ENCODE peak calls at places on chromosomes 6 and 20, in ten cellular contexts. Y, W, Q, F, X, O, M, V, T and L are unnamed samples.

GRCh38 chr6:169642455-169642854 is 59.4 kb downstream of the WDR27 start:
- DNase-seq in V (no peak), T (no peak), Q (no peak), W (no peak), O (no peak), M (no peak), X (no peak), Y (no peak), F (no peak), L (no peak)

GRCh38 chr6:138568997-138569396 is 69.7 kb upstream of the NHSL1 start:
- DNase-seq in Q (no peak), T (no peak), W (no peak), O (no peak), M (no peak), V (no peak), Y (no peak), X (no peak), F (no peak), L (no peak)

GRCh38 chr20:1371235-1371782 is 21.5 kb downstream of the FKBP1A start:
- DNase-seq in O (no peak), F (no peak), Q (no peak), T (no peak), Y (no peak), X (no peak), V (no peak), W (no peak), M (no peak), L (no peak)

GRCh38 chr6:35945650-35946025 is 24.7 kb upstream of the SRPK1 start:
- DNase-seq in Q (no peak), V (no peak), Y (peak), X (no peak), F (no peak), T (no peak), O (no peak), W (no peak), M (no peak), L (no peak)

GRCh38 chr20:38229376-38230252 is 30.9 kb downstream of the KIAA1755 start:
- DNase-seq in X (no peak), V (peak), F (peak), Q (peak), O (no peak), W (no peak), T (peak), M (no peak), Y (no peak), L (no peak)

GRCh38 chr6:125899726-125900182 is 56.8 kb upstream of the HINT3 start:
- DNase-seq in M (peak), Q (no peak), O (no peak), W (no peak), T (no peak), X (no peak), F (no peak), V (no peak), Y (no peak), L (no peak)

GRCh38 chr6:110859335-110859792 is 15.2 kb upstream of the AMD1 start:
- DNase-seq in M (no peak), V (no peak), W (no peak), Y (no peak), F (peak), T (no peak), O (no peak), X (no peak), Q (no peak), L (no peak)

GRCh38 chr6:39251406-39251805 is 22.1 kb upstream of the KCNK5 start:
- DNase-seq in V (no peak), Y (no peak), T (no peak), O (no peak), F (no peak), Q (no peak), X (no peak), M (no peak), W (no peak), L (no peak)

GRCh38 chr20:35199696-35200095 is 26.8 kb upstream of the MMP24 start:
- DNase-seq in Q (no peak), F (no peak), T (no peak), W (no peak), O (no peak), M (no peak), V (no peak), X (no peak), Y (peak), L (no peak)

GRCh38 chr6:139338845-139339244 is 35.6 kb downstream of the CITED2 start:
- DNase-seq in M (no peak), Q (no peak), X (no peak), W (no peak), F (peak), V (no peak), T (no peak), O (no peak), Y (peak), L (no peak)

GRCh38 chr20:37969949-37970855 is 63.1 kb downstream of the TTI1 start:
- DNase-seq in Y (no peak), X (no peak), V (peak), T (no peak), M (no peak), W (no peak), F (no peak), O (peak), Q (peak), L (no peak)

GRCh38 chr6:11139051-11139960 is 27.8 kb upstream of the ERVFRD-1 start:
- DNase-seq in Y (peak), W (no peak), T (no peak), V (no peak), M (no peak), F (peak), O (no peak), Q (no peak), X (no peak), L (no peak)

GRCh38 chr6:121305957-121306607 is 28.2 kb downstream of the TBC1D32 start:
- DNase-seq in Y (peak), Q (no peak), O (no peak), F (peak), V (peak), T (peak), W (no peak), X (no peak), M (peak), L (no peak)

GRCh38 chr6:117906905-117907599 is at the start of gene SLC35F1:
- DNase-seq in X (no peak), M (peak), F (no peak), V (peak), O (no peak), Y (peak), Q (peak), T (peak), W (no peak), L (peak)

GRCh38 chr6:75735491-75736186 is 13.4 kb upstream of the MYO6 start:
- DNase-seq in Y (peak), W (no peak), M (peak), X (peak), T (peak), O (no peak), Q (no peak), F (peak), V (no peak), L (no peak)

GRCh38 chr6:57072108-57072507 is 17.9 kb upstream of the ZNF451 start:
- DNase-seq in M (no peak), O (no peak), X (no peak), Y (no peak), V (no peak), W (no peak), Q (no peak), T (no peak), F (no peak), L (no peak)

GRCh38 chr20:45433316-45433715 is 17.4 kb downstream of the PIGT start:
- DNase-seq in V (no peak), O (no peak), M (no peak), F (no peak), Q (no peak), W (peak), T (no peak), Y (peak), X (no peak), L (peak)

GRCh38 chr6:116016846-116017545 is 43.7 kb downstream of the FRK start:
- DNase-seq in Q (no peak), V (no peak), M (peak), F (no peak), T (peak), Y (peak), X (no peak), W (no peak), O (no peak), L (no peak)

GRCh38 chr6:134589512-134589911 is 271.6 kb upstream of the SGK1 start:
- DNase-seq in T (no peak), W (no peak), O (no peak), X (no peak), F (no peak), V (no peak), Q (no peak), M (peak), Y (peak), L (no peak)

GRCh38 chr6:104580452-104580851 is 279.3 kb downstream of the HACE1 start:
- DNase-seq in X (no peak), F (no peak), Y (no peak), Q (no peak), W (no peak), M (no peak), T (no peak), O (no peak), V (no peak), L (no peak)

GRCh38 chr6:142051404-142051803 is 81.3 kb upstream of the GJE1 start:
- DNase-seq in Y (no peak), O (no peak), V (no peak), W (no peak), M (no peak), X (no peak), Q (no peak), T (no peak), F (no peak), L (no peak)

GRCh38 chr6:133169901-133170300 is 71.3 kb upstream of the EYA4 start:
- DNase-seq in Y (no peak), Q (no peak), X (no peak), T (no peak), V (no peak), M (no peak), O (no peak), W (no peak), F (no peak), L (no peak)

GRCh38 chr6:48255094-48255493 is 144.1 kb upstream of the PTCHD4 start:
- DNase-seq in F (no peak), V (no peak), O (no peak), X (no peak), W (no peak), Y (no peak), Q (no peak), T (no peak), M (no peak), L (no peak)

GRCh38 chr6:97288188-97288587 is 5.2 kb upstream of the MMS22L start:
- DNase-seq in M (no peak), V (no peak), W (no peak), F (no peak), Q (no peak), X (no peak), T (no peak), Y (no peak), O (no peak), L (no peak)

GRCh38 chr6:57142178-57142525 is 30.0 kb upstream of the BAG2 start:
- DNase-seq in M (no peak), Y (no peak), V (no peak), W (no peak), X (no peak), F (no peak), Q (no peak), O (no peak), T (no peak), L (no peak)

GRCh38 chr6:100979269-100979668 is 98.1 kb upstream of the ASCC3 start:
- DNase-seq in O (no peak), Q (no peak), T (no peak), W (no peak), F (no peak), Y (no peak), V (no peak), X (no peak), M (no peak), L (no peak)

GRCh38 chr20:4925842-4926530 is 75.3 kb downstream of the SLC23A2 start:
- DNase-seq in F (no peak), Q (no peak), V (no peak), W (peak), M (peak), Y (peak), O (peak), T (peak), X (no peak), L (peak)

GRCh38 chr20:54065601-54066038 is 4.8 kb downstream of the BCAS1 start:
- DNase-seq in O (no peak), Q (no peak), F (no peak), Y (no peak), T (no peak), W (no peak), V (peak), X (no peak), M (no peak), L (no peak)

GRCh38 chr6:126633362-126633761 is 293.4 kb downstream of the CENPW start:
- DNase-seq in Y (no peak), V (no peak), X (no peak), O (no peak), Q (no peak), M (no peak), T (no peak), W (no peak), F (no peak), L (no peak)

GRCh38 chr20:40860487-40860902 is 168.1 kb upstream of the TOP1 start:
- DNase-seq in X (no peak), Q (no peak), Y (peak), V (no peak), M (no peak), W (no peak), O (no peak), F (no peak), T (no peak), L (peak)

GRCh38 chr6:12408752-12409151 is 118.6 kb downstream of the EDN1 start:
- DNase-seq in X (no peak), V (no peak), T (peak), W (no peak), F (no peak), O (no peak), Y (no peak), Q (no peak), M (no peak), L (no peak)

GRCh38 chr20:62222972-62223371 is 2.9 kb upstream of the HRH3 start:
- DNase-seq in Q (no peak), Y (no peak), X (no peak), V (no peak), T (no peak), O (no peak), F (no peak), W (no peak), M (no peak), L (no peak)

GRCh38 chr20:9103955-9104354 is 35.1 kb downstream of the PLCB4 start:
- DNase-seq in Q (no peak), Y (no peak), V (no peak), F (no peak), T (no peak), X (no peak), O (no peak), W (no peak), M (peak), L (no peak)

GRCh38 chr6:41693281-41693838 is 42.0 kb downstream of the TFEB start:
- DNase-seq in O (no peak), M (no peak), T (no peak), X (no peak), W (no peak), V (no peak), F (no peak), Q (no peak), Y (no peak), L (no peak)

GRCh38 chr6:122207794-122208193 is 191.7 kb upstream of the HSF2 start:
- DNase-seq in Y (no peak), T (no peak), V (no peak), X (no peak), M (no peak), O (no peak), Q (no peak), F (no peak), W (no peak), L (no peak)

GRCh38 chr6:72206606-72207005 is 320.3 kb downstream of the RIMS1 start:
- DNase-seq in M (no peak), Q (no peak), W (no peak), Y (no peak), T (no peak), F (no peak), O (no peak), X (no peak), V (no peak), L (no peak)

GRCh38 chr20:53565254-53565653 is 28.4 kb downstream of the ZNF217 start:
- DNase-seq in O (peak), V (no peak), T (no peak), Q (no peak), F (no peak), W (no peak), M (no peak), X (no peak), Y (no peak), L (no peak)

GRCh38 chr6:620950-621349 is 36.0 kb downstream of the HUS1B start:
- DNase-seq in T (no peak), M (no peak), F (no peak), W (no peak), V (no peak), X (no peak), Q (no peak), Y (no peak), O (no peak), L (no peak)

GRCh38 chr6:620166-620565 is 36.7 kb downstream of the HUS1B start:
- DNase-seq in W (no peak), M (no peak), Q (no peak), V (no peak), Y (no peak), F (no peak), X (no peak), O (no peak), T (no peak), L (no peak)

GRCh38 chr6:621916-622315 is 35.0 kb downstream of the HUS1B start:
- DNase-seq in W (no peak), X (no peak), V (no peak), M (no peak), Q (no peak), F (no peak), O (no peak), T (no peak), Y (no peak), L (no peak)

GRCh38 chr6:624979-625378 is 31.9 kb downstream of the HUS1B start:
- DNase-seq in X (peak), V (peak), Q (no peak), W (no peak), F (peak), M (peak), Y (peak), O (no peak), T (peak), L (no peak)

DNA sequence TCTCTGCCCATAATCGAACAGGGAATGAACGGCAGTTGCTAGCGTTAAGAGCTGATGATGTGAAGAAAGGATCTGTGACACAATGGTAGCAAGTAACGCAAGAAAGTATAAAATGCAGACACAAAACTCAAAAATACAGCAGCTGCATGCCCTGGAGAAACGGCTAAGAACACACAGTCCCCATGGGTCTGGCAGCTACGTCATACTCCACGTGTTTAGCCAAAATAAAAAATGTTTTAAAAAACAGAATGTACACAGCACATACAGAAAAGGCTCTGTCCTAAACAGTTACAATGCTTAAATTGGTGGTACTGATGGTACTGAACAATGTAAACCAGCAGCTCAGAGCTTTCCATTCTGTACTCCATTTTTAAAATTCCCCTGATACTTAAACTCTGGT is 34.4 kb downstream of the HUS1B start:
- DNase-seq in M (no peak), O (no peak), F (no peak), T (no peak), Q (no peak), Y (no peak), W (no peak), V (no peak), X (no peak), L (no peak)
- TF ChIP-seq POLR2A in M (no peak), O (no peak), F (no peak), T (no peak), Q (no peak), Y (no peak), W (no peak), V (no peak), X (no peak), L (no peak)

GRCh38 chr6:27556406-27556805 is 83.5 kb upstream of the ZNF184 start:
- DNase-seq in O (no peak), V (no peak), F (no peak), T (no peak), Y (no peak), Q (no peak), M (no peak), W (no peak), X (no peak), L (no peak)

GRCh38 chr6:27547157-27548075 is 74.5 kb upstream of the ZNF184 start:
- DNase-seq in F (peak), V (peak), M (peak), Q (peak), W (no peak), T (peak), Y (peak), O (no peak), X (peak), L (no peak)

GRCh38 chr6:27553123-27553904 is 80.4 kb upstream of the ZNF184 start:
- DNase-seq in M (peak), Q (peak), T (peak), W (no peak), X (peak), O (no peak), Y (peak), V (peak), F (peak), L (no peak)

GRCh38 chr6:27550692-27551091 is 77.8 kb upstream of the ZNF184 start:
- DNase-seq in O (no peak), F (no peak), Y (no peak), W (no peak), T (no peak), X (no peak), M (no peak), Q (no peak), V (peak), L (no peak)

DNA sequence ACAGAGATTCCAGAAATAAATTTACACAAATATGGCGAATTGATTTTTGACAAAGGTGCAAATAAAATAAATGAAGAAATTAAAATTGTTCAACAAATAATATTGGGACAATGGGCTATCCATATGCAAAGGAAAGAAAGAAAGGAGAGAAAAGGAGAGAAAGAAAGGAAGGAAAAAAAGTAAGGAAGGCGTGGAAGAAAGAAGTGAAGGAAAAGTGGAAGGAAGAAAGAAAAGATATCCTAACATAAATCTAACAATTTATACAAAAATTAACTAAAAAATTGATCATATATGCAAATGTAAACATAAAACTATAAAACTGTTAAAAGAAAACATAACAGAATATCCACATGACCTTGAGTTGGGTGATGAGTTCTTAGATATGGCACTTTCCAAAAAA is 78.7 kb upstream of the ZNF184 start:
- DNase-seq in T (no peak), W (no peak), X (no peak), M (no peak), Q (no peak), O (no peak), V (no peak), Y (no peak), F (no peak), L (no peak)
- TF ChIP-seq POLR2A in T (no peak), W (no peak), X (no peak), M (no peak), Q (no peak), O (no peak), V (no peak), Y (no peak), F (no peak), L (no peak)

DNA sequence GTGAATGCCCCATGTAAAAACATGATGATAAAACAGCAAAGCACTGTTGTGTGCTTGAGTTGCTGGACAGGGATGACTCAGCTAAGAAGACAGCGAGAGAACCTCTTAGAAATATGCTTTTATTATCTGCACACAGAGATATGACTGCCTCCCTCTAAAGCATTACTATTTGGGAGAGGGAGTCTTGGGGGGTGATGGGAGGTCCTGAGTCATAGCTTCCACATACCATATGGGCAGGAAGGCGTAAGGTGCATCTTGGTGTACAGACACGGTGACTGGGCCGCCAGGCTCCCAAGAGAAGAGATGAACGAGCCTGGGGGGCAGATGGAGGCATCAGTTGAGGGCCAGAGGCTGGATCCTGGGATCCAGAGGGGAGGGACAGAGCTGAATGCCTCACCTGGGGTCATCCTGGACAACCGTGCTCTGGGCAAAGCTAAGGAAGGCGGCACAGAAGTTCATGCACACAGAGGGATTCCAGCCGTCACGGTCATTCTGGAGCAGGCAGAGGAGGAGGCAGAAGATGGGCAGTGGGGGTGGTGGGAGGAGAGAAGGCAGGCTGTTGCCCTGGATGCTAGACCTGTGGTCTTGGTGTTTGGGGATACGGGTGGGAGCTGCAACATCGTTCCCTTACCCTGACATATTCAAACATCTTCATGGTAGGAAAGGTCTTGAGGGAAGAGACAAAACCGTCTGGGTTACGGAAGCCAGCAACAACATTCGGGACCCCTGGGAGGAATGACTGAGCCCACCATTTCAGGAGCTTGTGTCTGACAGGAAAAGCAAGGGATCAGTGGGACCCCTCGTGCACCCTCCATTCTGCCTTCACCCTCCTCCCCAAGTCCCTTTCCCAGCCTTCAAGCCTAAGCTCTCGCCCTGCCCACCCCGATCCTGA is 2.0 kb downstream of the DXO start:
- DNase-seq in V (peak), Y (peak), O (no peak), T (no peak), Q (no peak), W (no peak), F (no peak), M (no peak), X (no peak), L (no peak)
- TF ChIP-seq POLR2A in V (peak), Y (no peak), O (no peak), T (no peak), Q (no peak), W (no peak), F (no peak), M (no peak), X (no peak), L (no peak)

GRCh38 chr20:32358883-32359632 is 927 bp downstream of the ASXL1 start:
- DNase-seq in X (no peak), Y (peak), T (peak), O (peak), M (peak), V (peak), Q (peak), F (peak), W (peak), L (peak)
- TF ChIP-seq POLR2A in X (peak), Y (peak), T (peak), O (no peak), M (peak), V (peak), Q (no peak), F (no peak), W (no peak), L (no peak)